ENCODE peak calls at places on chromosome 15, in five cellular contexts. One of them, this sample, is unnamed.

GRCh38 chr15:66288796-66289195 is 4.6 kb upstream of the DIS3L start:
- DNase-seq in NCI-H1092 treated with DMSO at 0.1 percent for 48 hours: no peak
- DNase-seq in midbrain: no peak
- DNase-seq in Calu3: no peak
- DNase-seq in osteoblast: peak; percentile 23
- DNase-seq in this sample: peak; percentile 18

GRCh38 chr15:86849563-86849962 is 769.9 kb downstream of the AGBL1 start:
- DNase-seq in NCI-H1092 treated with DMSO at 0.1 percent for 48 hours: no peak
- DNase-seq in midbrain: peak; percentile 6
- DNase-seq in Calu3: no peak
- DNase-seq in osteoblast: no peak
- DNase-seq in this sample: no peak

GRCh38 chr15:101029971-101030661 is 111.0 kb downstream of the LRRK1 start:
- DNase-seq in NCI-H1092 treated with DMSO at 0.1 percent for 48 hours: no peak
- DNase-seq in midbrain: no peak
- DNase-seq in Calu3: no peak
- DNase-seq in osteoblast: peak; percentile 11
- DNase-seq in this sample: no peak

GRCh38 chr15:56913670-56914069 is 4.8 kb upstream of the TCF12 start:
- DNase-seq in NCI-H1092 treated with DMSO at 0.1 percent for 48 hours: no peak
- DNase-seq in midbrain: no peak
- DNase-seq in Calu3: no peak
- DNase-seq in osteoblast: peak; percentile 69
- DNase-seq in this sample: peak; percentile 68

GRCh38 chr15:95018888-95019545 is 787.7 kb downstream of the MCTP2 start:
- DNase-seq in NCI-H1092 treated with DMSO at 0.1 percent for 48 hours: no peak
- DNase-seq in midbrain: no peak
- DNase-seq in Calu3: peak; percentile 32
- DNase-seq in osteoblast: no peak
- DNase-seq in this sample: peak; percentile 68

GRCh38 chr15:74319596-74320357 is 47.7 kb downstream of the CYP11A1 start:
- DNase-seq in NCI-H1092 treated with DMSO at 0.1 percent for 48 hours: peak; percentile 34
- DNase-seq in midbrain: no peak
- DNase-seq in Calu3: no peak
- DNase-seq in osteoblast: peak; percentile 25
- DNase-seq in this sample: no peak

GRCh38 chr15:25242957-25243799 is 195.6 kb downstream of the UBE3A start:
- DNase-seq in NCI-H1092 treated with DMSO at 0.1 percent for 48 hours: no peak
- DNase-seq in midbrain: no peak
- DNase-seq in Calu3: no peak
- DNase-seq in osteoblast: peak; percentile 68
- DNase-seq in this sample: no peak

GRCh38 chr15:34782901-34783300 is 12.4 kb downstream of the ACTC1 start:
- DNase-seq in NCI-H1092 treated with DMSO at 0.1 percent for 48 hours: no peak
- DNase-seq in midbrain: no peak
- DNase-seq in Calu3: no peak
- DNase-seq in osteoblast: no peak
- DNase-seq in this sample: no peak

GRCh38 chr15:44159492-44159891 is 35.6 kb downstream of the FRMD5 start:
- DNase-seq in NCI-H1092 treated with DMSO at 0.1 percent for 48 hours: no peak
- DNase-seq in midbrain: no peak
- DNase-seq in Calu3: no peak
- DNase-seq in osteoblast: no peak
- DNase-seq in this sample: no peak

GRCh38 chr15:68730491-68731317 is 90.0 kb downstream of the ANP32A start:
- DNase-seq in NCI-H1092 treated with DMSO at 0.1 percent for 48 hours: peak; percentile 2
- DNase-seq in midbrain: peak; percentile 71
- DNase-seq in Calu3: peak; percentile 30
- DNase-seq in osteoblast: peak; percentile 72
- DNase-seq in this sample: peak; percentile 44

GRCh38 chr15:52528465-52529288 is at the start of gene MYO5A:
- DNase-seq in NCI-H1092 treated with DMSO at 0.1 percent for 48 hours: peak; percentile 63
- DNase-seq in midbrain: peak; percentile 78
- DNase-seq in Calu3: peak; percentile 57
- DNase-seq in osteoblast: peak; percentile 98
- DNase-seq in this sample: peak; percentile 73

GRCh38 chr15:39549912-39550311 is 31.0 kb upstream of the THBS1 start:
- DNase-seq in NCI-H1092 treated with DMSO at 0.1 percent for 48 hours: no peak
- DNase-seq in midbrain: no peak
- DNase-seq in Calu3: no peak
- DNase-seq in osteoblast: no peak
- DNase-seq in this sample: no peak

GRCh38 chr15:58203537-58203936 is 65.4 kb downstream of the AQP9 start:
- DNase-seq in NCI-H1092 treated with DMSO at 0.1 percent for 48 hours: no peak
- DNase-seq in midbrain: no peak
- DNase-seq in Calu3: no peak
- DNase-seq in osteoblast: peak; percentile 74
- DNase-seq in this sample: peak; percentile 99

GRCh38 chr15:64883997-64884511 is 27.6 kb upstream of the ANKDD1A start:
- DNase-seq in NCI-H1092 treated with DMSO at 0.1 percent for 48 hours: peak; percentile 0
- DNase-seq in midbrain: peak; percentile 30
- DNase-seq in Calu3: peak; percentile 63
- DNase-seq in osteoblast: peak; percentile 97
- DNase-seq in this sample: peak; percentile 87

GRCh38 chr15:39670687-39671086 is 89.8 kb downstream of the THBS1 start:
- DNase-seq in NCI-H1092 treated with DMSO at 0.1 percent for 48 hours: no peak
- DNase-seq in midbrain: no peak
- DNase-seq in Calu3: no peak
- DNase-seq in osteoblast: no peak
- DNase-seq in this sample: peak; percentile 42

GRCh38 chr15:60077581-60078359 is 73.7 kb downstream of the FOXB1 start:
- DNase-seq in NCI-H1092 treated with DMSO at 0.1 percent for 48 hours: no peak
- DNase-seq in midbrain: peak; percentile 3
- DNase-seq in Calu3: no peak
- DNase-seq in osteoblast: no peak
- DNase-seq in this sample: no peak

GRCh38 chr15:38259134-38259533 is 6.5 kb downstream of the SPRED1 start:
- DNase-seq in NCI-H1092 treated with DMSO at 0.1 percent for 48 hours: no peak
- DNase-seq in midbrain: no peak
- DNase-seq in Calu3: no peak
- DNase-seq in osteoblast: no peak
- DNase-seq in this sample: no peak

GRCh38 chr15:71790081-71790480 is 20.3 kb upstream of the NR2E3 start:
- DNase-seq in NCI-H1092 treated with DMSO at 0.1 percent for 48 hours: no peak
- DNase-seq in midbrain: no peak
- DNase-seq in Calu3: peak; percentile 89
- DNase-seq in osteoblast: peak; percentile 86
- DNase-seq in this sample: no peak

GRCh38 chr15:29054171-29055045 is 168.6 kb downstream of the APBA2 start:
- DNase-seq in NCI-H1092 treated with DMSO at 0.1 percent for 48 hours: no peak
- DNase-seq in midbrain: no peak
- DNase-seq in Calu3: no peak
- DNase-seq in osteoblast: no peak
- DNase-seq in this sample: no peak

GRCh38 chr15:67945951-67946700 is 106.3 kb upstream of the RNU6-1 start:
- DNase-seq in NCI-H1092 treated with DMSO at 0.1 percent for 48 hours: no peak
- DNase-seq in midbrain: no peak
- DNase-seq in Calu3: peak; percentile 17
- DNase-seq in osteoblast: no peak
- DNase-seq in this sample: peak; percentile 12

GRCh38 chr15:52080031-52080430 is 32.5 kb downstream of the BCL2L10 start:
- DNase-seq in NCI-H1092 treated with DMSO at 0.1 percent for 48 hours: no peak
- DNase-seq in midbrain: no peak
- DNase-seq in Calu3: no peak
- DNase-seq in osteoblast: no peak
- DNase-seq in this sample: no peak

GRCh38 chr15:39784125-39784524 is 1.5 kb upstream of the FSIP1 start:
- DNase-seq in NCI-H1092 treated with DMSO at 0.1 percent for 48 hours: no peak
- DNase-seq in midbrain: no peak
- DNase-seq in Calu3: no peak
- DNase-seq in osteoblast: no peak
- DNase-seq in this sample: no peak

GRCh38 chr15:68775671-68776476 is 44.8 kb downstream of the ANP32A start:
- DNase-seq in NCI-H1092 treated with DMSO at 0.1 percent for 48 hours: no peak
- DNase-seq in midbrain: peak; percentile 88
- DNase-seq in Calu3: no peak
- DNase-seq in osteoblast: peak; percentile 91
- DNase-seq in this sample: peak; percentile 79

GRCh38 chr15:44706401-44706800 is 4.7 kb downstream of the PATL2 start:
- DNase-seq in NCI-H1092 treated with DMSO at 0.1 percent for 48 hours: no peak
- DNase-seq in midbrain: no peak
- DNase-seq in Calu3: no peak
- DNase-seq in osteoblast: no peak
- DNase-seq in this sample: no peak

GRCh38 chr15:66734961-66735908 is 33.2 kb downstream of the SMAD6 start:
- DNase-seq in NCI-H1092 treated with DMSO at 0.1 percent for 48 hours: no peak
- DNase-seq in midbrain: no peak
- DNase-seq in Calu3: no peak
- DNase-seq in osteoblast: no peak
- DNase-seq in this sample: no peak

GRCh38 chr15:28943146-28943545 is 57.4 kb downstream of the APBA2 start:
- DNase-seq in NCI-H1092 treated with DMSO at 0.1 percent for 48 hours: no peak
- DNase-seq in midbrain: no peak
- DNase-seq in Calu3: no peak
- DNase-seq in osteoblast: no peak
- DNase-seq in this sample: no peak

GRCh38 chr15:52234596-52235541 is 43.7 kb upstream of the GNB5 start:
- DNase-seq in NCI-H1092 treated with DMSO at 0.1 percent for 48 hours: no peak
- DNase-seq in midbrain: no peak
- DNase-seq in Calu3: no peak
- DNase-seq in osteoblast: no peak
- DNase-seq in this sample: no peak

GRCh38 chr15:70762469-70763119 is 764 bp downstream of the UACA start:
- DNase-seq in NCI-H1092 treated with DMSO at 0.1 percent for 48 hours: no peak
- DNase-seq in midbrain: no peak
- DNase-seq in Calu3: peak; percentile 59
- DNase-seq in osteoblast: peak; percentile 60
- DNase-seq in this sample: peak; percentile 69

GRCh38 chr15:48414015-48414414 is 82.8 kb downstream of the DUT start:
- DNase-seq in NCI-H1092 treated with DMSO at 0.1 percent for 48 hours: no peak
- DNase-seq in midbrain: no peak
- DNase-seq in Calu3: no peak
- DNase-seq in osteoblast: peak; percentile 63
- DNase-seq in this sample: peak; percentile 98

GRCh38 chr15:70672081-70672480 is 91.3 kb downstream of the UACA start:
- DNase-seq in NCI-H1092 treated with DMSO at 0.1 percent for 48 hours: no peak
- DNase-seq in midbrain: no peak
- DNase-seq in Calu3: no peak
- DNase-seq in osteoblast: no peak
- DNase-seq in this sample: peak; percentile 51

GRCh38 chr15:98815207-98815606 is 166.9 kb downstream of the IGF1R start:
- DNase-seq in NCI-H1092 treated with DMSO at 0.1 percent for 48 hours: no peak
- DNase-seq in midbrain: peak; percentile 78
- DNase-seq in Calu3: no peak
- DNase-seq in osteoblast: peak; percentile 8
- DNase-seq in this sample: no peak

GRCh38 chr15:31384568-31384967 is 57.9 kb downstream of the KLF13 start:
- DNase-seq in NCI-H1092 treated with DMSO at 0.1 percent for 48 hours: no peak
- DNase-seq in midbrain: no peak
- DNase-seq in Calu3: no peak
- DNase-seq in osteoblast: no peak
- DNase-seq in this sample: no peak

GRCh38 chr15:41656188-41656587 is 4.0 kb upstream of the MGA start:
- DNase-seq in NCI-H1092 treated with DMSO at 0.1 percent for 48 hours: no peak
- DNase-seq in midbrain: no peak
- DNase-seq in Calu3: no peak
- DNase-seq in osteoblast: no peak
- DNase-seq in this sample: no peak

GRCh38 chr15:59741274-59741906 is 52.3 kb upstream of the BNIP2 start:
- DNase-seq in NCI-H1092 treated with DMSO at 0.1 percent for 48 hours: peak; percentile 87
- DNase-seq in midbrain: peak; percentile 24
- DNase-seq in Calu3: peak; percentile 23
- DNase-seq in osteoblast: peak; percentile 47
- DNase-seq in this sample: peak; percentile 9